ENCODE peak calls at places on chromosomes 16 and 17, in five cellular contexts. K is ascending aorta, Y is skeletal muscle cell, O is GM23248, A is fibroblast of lung. J is an unnamed sample.

GRCh38 chr17:34226011-34226410 is 29.1 kb upstream of the CCL2 start:
- DNase-seq in K (no peak), Y (no peak), O (peak), A (peak), J (no peak)

GRCh38 chr17:59796785-59797205 is 89.3 kb downstream of the VMP1 start:
- DNase-seq in K (no peak), Y (no peak), O (no peak), A (no peak), J (no peak)

GRCh38 chr17:79174905-79175856 is 100.6 kb downstream of the ENGASE start:
- DNase-seq in K (no peak), Y (no peak), O (peak), A (no peak), J (no peak)

GRCh38 chr17:17506893-17507464 is 10.8 kb upstream of the RASD1 start:
- DNase-seq in K (no peak), Y (no peak), O (no peak), A (no peak), J (peak)

GRCh38 chr17:34769899-34770298 is 190.5 kb downstream of the TMEM132E start:
- DNase-seq in K (no peak), Y (no peak), O (no peak), A (no peak), J (no peak)

GRCh38 chr16:15973460-15973859 is 24.0 kb downstream of the ABCC1 start:
- DNase-seq in K (no peak), Y (no peak), O (peak), A (no peak), J (no peak)

GRCh38 chr17:4204190-4204589 is 59.6 kb downstream of the ANKFY1 start:
- DNase-seq in K (no peak), Y (peak), O (peak), A (peak), J (no peak)

GRCh38 chr17:72822358-72823023 is 270.0 kb downstream of the SLC39A11 start:
- DNase-seq in K (no peak), Y (no peak), O (no peak), A (no peak), J (no peak)

GRCh38 chr17:73759324-73760185 is 115.3 kb upstream of the SDK2 start:
- DNase-seq in K (no peak), Y (no peak), O (no peak), A (no peak), J (no peak)

GRCh38 chr17:83084621-83085056 is 5.2 kb downstream of the METRNL start:
- DNase-seq in K (no peak), Y (no peak), O (peak), A (no peak), J (no peak)

GRCh38 chr17:80528521-80528920 is 16.1 kb upstream of the RPTOR start:
- DNase-seq in K (no peak), Y (no peak), O (no peak), A (no peak), J (no peak)

GRCh38 chr17:49814781-49815496 is 26.5 kb downstream of the KAT7 start:
- DNase-seq in K (no peak), Y (no peak), O (no peak), A (no peak), J (no peak)

GRCh38 chr16:64363039-64363438 is 758.8 kb downstream of the CDH11 start:
- DNase-seq in K (no peak), Y (peak), O (peak), A (no peak), J (no peak)

GRCh38 chr17:35257080-35257701 is 14.3 kb downstream of the SLFN5 start:
- DNase-seq in K (no peak), Y (no peak), O (no peak), A (peak), J (peak)

GRCh38 chr16:50372611-50373344 is 4.0 kb upstream of the BRD7 start:
- DNase-seq in K (peak), Y (peak), O (peak), A (no peak), J (no peak)

GRCh38 chr17:82489117-82489516 is 30.4 kb upstream of the FOXK2 start:
- DNase-seq in K (peak), Y (no peak), O (peak), A (peak), J (peak)

GRCh38 chr16:88650749-88651275 is at the start of gene CYBA:
- DNase-seq in K (peak), Y (no peak), O (peak), A (peak), J (peak)

GRCh38 chr17:78057113-78057740 is 71.3 kb downstream of the TMC6 start:
- DNase-seq in K (no peak), Y (no peak), O (no peak), A (no peak), J (no peak)

GRCh38 chr16:49500211-49500610 is 126.6 kb downstream of the C16orf78 start:
- DNase-seq in K (no peak), Y (no peak), O (no peak), A (no peak), J (no peak)

GRCh38 chr17:20206591-20206990 is 197.4 kb downstream of the SPECC1 start:
- DNase-seq in K (no peak), Y (no peak), O (peak), A (peak), J (peak)

GRCh38 chr16:83989300-83989699 is 21.3 kb downstream of the NECAB2 start:
- DNase-seq in K (no peak), Y (no peak), O (no peak), A (no peak), J (no peak)

GRCh38 chr17:65231662-65232335 is 94.6 kb downstream of the RGS9 start:
- DNase-seq in K (no peak), Y (peak), O (peak), A (peak), J (peak)

GRCh38 chr16:7355758-7356157 is 23.1 kb downstream of the RBFOX1 start:
- DNase-seq in K (no peak), Y (no peak), O (no peak), A (no peak), J (no peak)

GRCh38 chr17:871731-872517 is 89.8 kb downstream of the MRM3 start:
- DNase-seq in K (no peak), Y (no peak), O (no peak), A (peak), J (no peak)

GRCh38 chr17:79842136-79842655 is 3.0 kb upstream of the CBX4 start:
- DNase-seq in K (no peak), Y (no peak), O (no peak), A (no peak), J (no peak)

GRCh38 chr16:11601911-11602310 is 15.2 kb upstream of the LITAF start:
- DNase-seq in K (no peak), Y (no peak), O (no peak), A (no peak), J (no peak)

GRCh38 chr16:11045846-11046245 is 101.5 kb downstream of the CLEC16A start:
- DNase-seq in K (no peak), Y (peak), O (peak), A (peak), J (peak)

GRCh38 chr17:19703776-19704371 is 12.5 kb downstream of the SLC47A2 start:
- DNase-seq in K (no peak), Y (no peak), O (no peak), A (no peak), J (no peak)

GRCh38 chr17:41882756-41883155 is 17.5 kb upstream of the KLHL11 start:
- DNase-seq in K (no peak), Y (no peak), O (no peak), A (no peak), J (no peak)

GRCh38 chr16:7148606-7149005 is 184.0 kb upstream of the RBFOX1 start:
- DNase-seq in K (no peak), Y (no peak), O (no peak), A (no peak), J (no peak)

GRCh38 chr17:46977348-46977747 is 1.7 kb downstream of the RPRML start:
- DNase-seq in K (no peak), Y (no peak), O (peak), A (peak), J (no peak)

GRCh38 chr17:8835631-8836364 is 31.7 kb downstream of the PIK3R6 start:
- DNase-seq in K (no peak), Y (no peak), O (no peak), A (no peak), J (no peak)

GRCh38 chr16:79393564-79393963 is 207.0 kb downstream of the MAF start:
- DNase-seq in K (no peak), Y (no peak), O (no peak), A (no peak), J (no peak)

GRCh38 chr16:30779596-30779995 is 7.4 kb downstream of the ZNF629 start:
- DNase-seq in K (no peak), Y (no peak), O (no peak), A (no peak), J (no peak)

DNA sequence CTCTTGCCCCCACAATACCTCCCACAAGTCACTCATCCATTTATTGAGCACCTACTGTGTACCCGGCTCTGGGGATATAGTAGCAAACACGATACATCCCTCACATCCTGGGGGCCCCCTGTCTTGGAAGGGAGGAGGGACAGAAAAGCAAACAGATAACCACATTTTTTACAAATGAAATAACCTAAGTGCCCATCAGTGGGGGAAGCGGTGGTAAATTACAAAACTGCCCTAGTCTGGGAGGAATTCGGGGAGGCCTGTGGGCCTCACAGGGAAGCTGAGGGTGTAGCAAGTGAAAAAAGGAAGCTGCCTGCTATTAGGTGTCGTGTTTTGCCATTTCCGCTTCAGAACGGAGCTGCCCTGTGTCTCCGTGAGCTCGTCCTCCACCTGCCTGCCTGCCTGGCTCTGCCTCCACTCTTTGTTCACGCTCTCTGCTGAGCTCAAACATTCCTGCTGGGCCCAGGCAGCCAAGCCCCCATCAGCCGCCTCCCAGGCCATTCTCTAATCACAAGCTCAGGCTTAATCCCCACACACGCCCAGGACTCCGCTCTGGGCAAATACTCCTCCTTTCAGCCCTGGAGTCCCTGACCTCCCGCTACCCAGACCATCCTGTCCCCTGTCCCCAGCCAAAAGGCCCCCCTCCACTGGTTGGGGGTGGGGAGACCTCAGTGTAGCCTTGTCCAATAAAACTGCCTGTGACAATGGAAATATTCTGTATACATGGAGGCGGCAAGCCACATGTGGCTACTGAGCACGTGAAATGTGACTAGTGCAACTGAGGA is 10.2 kb upstream of the SEC14L5 start:
- DNase-seq in K (no peak), Y (no peak), O (no peak), A (no peak), J (no peak)
- H3K4me3 ChIP-seq in K (no peak), Y (no peak), O (no peak), A (no peak), J (no peak)

GRCh38 chr17:40559016-40559853 is 6.0 kb downstream of the CCR7 start:
- DNase-seq in K (no peak), Y (no peak), O (peak), A (no peak), J (no peak)

GRCh38 chr17:40561871-40562611 is 3.2 kb downstream of the CCR7 start:
- DNase-seq in K (no peak), Y (no peak), O (peak), A (no peak), J (no peak)

GRCh38 chr17:40559954-40560591 is 5.2 kb downstream of the CCR7 start:
- DNase-seq in K (peak), Y (peak), O (peak), A (peak), J (peak)

GRCh38 chr17:40561294-40561870 is 3.9 kb downstream of the CCR7 start:
- DNase-seq in K (no peak), Y (no peak), O (no peak), A (no peak), J (no peak)

GRCh38 chr17:40560592-40561293 is 4.5 kb downstream of the CCR7 start:
- DNase-seq in K (no peak), Y (no peak), O (peak), A (peak), J (peak)
- H3K4me3 ChIP-seq in K (no peak), Y (no peak), O (peak), A (peak), J (no peak)

DNA sequence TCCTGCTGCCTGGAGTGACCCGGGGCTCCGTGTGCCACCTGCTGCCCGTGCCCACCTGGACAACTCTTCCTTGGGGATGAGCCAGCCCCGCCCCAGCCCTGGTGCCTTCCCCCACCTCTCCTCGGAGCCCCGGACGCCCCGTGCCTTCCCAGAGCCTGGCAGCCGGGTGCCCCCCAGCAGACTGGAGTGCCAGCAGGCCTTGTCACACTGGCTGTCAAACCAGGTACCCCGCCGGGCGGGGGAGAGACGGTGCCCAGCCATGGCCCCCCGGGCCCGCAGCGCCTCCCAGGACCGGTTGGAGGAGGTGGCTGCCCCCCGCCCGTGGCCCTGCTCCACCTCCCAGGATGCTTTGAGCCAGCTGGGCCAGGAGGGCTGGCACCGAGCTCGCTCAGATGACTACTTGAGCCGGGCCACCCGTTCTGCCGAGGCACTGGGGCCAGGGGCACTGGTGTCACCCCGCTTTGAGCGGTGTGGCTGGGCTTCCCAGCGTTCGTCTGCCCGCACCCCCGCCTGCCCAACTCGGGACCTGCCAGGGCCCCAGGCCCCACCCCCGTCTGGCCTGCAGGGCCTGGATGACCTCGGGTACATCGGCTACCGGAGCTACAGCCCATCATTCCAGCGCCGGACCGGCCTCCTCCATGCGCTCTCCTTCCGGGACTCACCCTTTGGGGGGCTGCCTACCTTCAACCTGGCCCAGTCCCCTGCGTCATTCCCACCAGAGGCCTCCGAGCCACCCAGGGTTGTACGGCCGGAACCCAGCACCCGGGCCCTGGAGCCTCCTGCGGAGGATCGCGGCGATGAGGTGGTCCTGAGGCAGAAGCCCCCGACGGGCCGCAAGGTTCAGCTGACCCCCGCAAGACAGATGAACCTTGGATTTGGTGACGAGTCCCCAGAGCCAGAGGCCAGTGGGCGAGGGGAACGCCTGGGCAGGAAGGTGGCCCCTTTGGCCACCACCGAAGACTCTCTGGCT is 38.4 kb downstream of the ARHGAP23 start:
- DNase-seq in K (no peak), Y (no peak), O (peak), A (no peak), J (no peak)
- H3K4me3 ChIP-seq in K (peak), Y (no peak), O (peak), A (peak), J (no peak)

GRCh38 chr16:13110124-13110796 is 208.9 kb downstream of the SHISA9 start:
- DNase-seq in K (peak), Y (peak), O (no peak), A (peak), J (peak)
- H3K4me3 ChIP-seq in K (no peak), Y (no peak), O (no peak), A (no peak), J (no peak)

GRCh38 chr17:66910651-66911285 is 53.7 kb upstream of the CACNG4 start:
- DNase-seq in K (no peak), Y (no peak), O (no peak), A (no peak), J (no peak)

GRCh38 chr17:66916946-66917345 is 47.6 kb upstream of the CACNG4 start:
- DNase-seq in K (no peak), Y (no peak), O (no peak), A (no peak), J (no peak)

GRCh38 chr17:66918896-66919295 is 45.6 kb upstream of the CACNG4 start:
- DNase-seq in K (no peak), Y (no peak), O (no peak), A (no peak), J (no peak)

GRCh38 chr17:66915792-66916191 is 48.7 kb upstream of the CACNG4 start:
- DNase-seq in K (no peak), Y (no peak), O (no peak), A (no peak), J (no peak)

DNA sequence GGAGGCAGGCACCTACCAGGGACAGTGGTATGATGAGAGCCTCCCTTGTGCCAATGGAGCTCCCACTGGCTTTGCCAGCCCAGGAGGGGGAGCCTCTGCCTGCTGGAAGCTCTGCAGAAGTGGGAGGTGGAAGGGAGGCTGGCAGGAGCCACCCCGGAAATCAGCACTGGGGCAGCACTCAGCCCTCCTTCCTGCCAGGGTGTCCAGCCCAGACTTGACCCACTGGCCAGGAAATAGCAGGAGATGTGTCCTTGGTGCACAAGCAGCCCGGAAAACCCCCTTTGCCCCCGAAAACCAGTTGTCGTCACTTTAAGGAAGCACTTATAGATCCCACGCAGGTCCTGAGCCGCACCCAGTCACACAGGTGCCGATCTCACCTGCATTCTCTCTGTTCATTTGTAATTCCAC is 49.3 kb upstream of the CACNG4 start:
- DNase-seq in K (no peak), Y (no peak), O (peak), A (no peak), J (no peak)
- H3K4me3 ChIP-seq in K (no peak), Y (no peak), O (no peak), A (no peak), J (no peak)

DNA sequence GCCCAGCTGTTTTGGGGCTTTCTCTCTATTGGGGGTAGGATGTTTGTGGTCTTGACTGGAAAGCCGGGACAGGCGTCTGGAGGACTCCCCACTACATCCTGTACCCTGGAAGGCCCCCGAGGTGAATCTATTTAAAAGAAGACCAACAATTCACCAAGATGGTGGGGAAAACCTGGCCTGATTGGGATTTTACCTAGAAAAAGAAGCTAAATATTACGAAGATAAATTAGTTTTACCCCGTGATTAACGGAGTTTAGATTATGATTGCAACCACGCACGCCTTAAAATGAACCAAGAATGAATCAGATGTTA is 779 bp upstream of the CCDC102A start:
- DNase-seq in K (no peak), Y (no peak), O (peak), A (no peak), J (no peak)
- H3K4me3 ChIP-seq in K (peak), Y (peak), O (peak), A (peak), J (peak)